ENCODE peak calls at places on chromosomes 3 and 15, in four cellular contexts. E is SW 1271, A is SW480, D is naive B cell. Y is an unnamed sample.

GRCh38 chr15:63718590-63719035 is 115.1 kb downstream of the HERC1 start:
- DNase-seq in D (no peak), E (no peak), A (no peak), Y (no peak)

GRCh38 chr15:98628216-98628615 is 20.1 kb upstream of the IGF1R start:
- DNase-seq in E (no peak), A (no peak), D (no peak), Y (no peak)

GRCh38 chr3:55077726-55078125 is 149.9 kb upstream of the LRTM1 start:
- DNase-seq in E (no peak), D (no peak), A (no peak), Y (no peak)

GRCh38 chr15:72998681-72999466 is 53.4 kb upstream of the NEO1 start:
- DNase-seq in D (no peak), A (no peak), E (no peak), Y (no peak)

GRCh38 chr3:72482589-72483249 is 365.5 kb downstream of the SHQ1 start:
- DNase-seq in A (peak), D (no peak), E (no peak), Y (peak)

GRCh38 chr3:12143949-12144504 is 14.7 kb downstream of the TIMP4 start:
- DNase-seq in D (no peak), A (no peak), E (no peak), Y (no peak)

GRCh38 chr3:43162573-43163084 is 56.8 kb upstream of the POMGNT2 start:
- DNase-seq in A (no peak), D (no peak), E (no peak), Y (no peak)

GRCh38 chr3:45618081-45618509 is 23.5 kb downstream of the LIMD1 start:
- DNase-seq in D (no peak), E (no peak), A (no peak), Y (no peak)

GRCh38 chr3:56323986-56324420 is 144.3 kb downstream of the ERC2 start:
- DNase-seq in E (no peak), A (peak), D (no peak), Y (no peak)

GRCh38 chr15:58293622-58294550 is 137.9 kb upstream of the LIPC start:
- DNase-seq in D (no peak), E (no peak), A (peak), Y (no peak)

Y was measured in erythroblast.